ENCODE peak calls at places on chromosome 19, in eight cellular contexts. W is HCT116; U is CD8-positive, alpha-beta T cell; A is pancreas; F is WERI-Rb-1; N is right atrium auricular region; P is ascending aorta; E is K562. L is an unnamed sample.

GRCh38 chr19:30792561-30793505 is 420.6 kb downstream of the ZNF536 start:
- DNase-seq in P (no peak), U (no peak), N (peak; percentile 21), W (no peak), E (no peak), A (no peak), F (no peak), L (no peak)

GRCh38 chr19:42394751-42395150 is 4.7 kb upstream of the CNFN start:
- DNase-seq in F (no peak), N (no peak), W (no peak), E (no peak), A (no peak), U (no peak), P (no peak), L (no peak)

GRCh38 chr19:30344446-30345425 is 27.4 kb upstream of the ZNF536 start:
- DNase-seq in U (no peak), F (no peak), A (no peak), W (peak; percentile 12), E (no peak), P (no peak), N (no peak), L (no peak)

GRCh38 chr19:39828015-39828633 is 5.8 kb downstream of the DYRK1B start:
- DNase-seq in P (no peak), W (no peak), E (no peak), F (no peak), A (no peak), U (no peak), N (no peak), L (no peak)

GRCh38 chr19:5080809-5081208 is 111.9 kb downstream of the KDM4B start:
- DNase-seq in E (no peak), P (no peak), U (no peak), N (no peak), A (no peak), W (no peak), F (no peak), L (no peak)

GRCh38 chr19:40693150-40693788 is 2.8 kb upstream of the NUMBL start:
- DNase-seq in E (no peak), U (no peak), N (no peak), A (no peak), W (no peak), P (no peak), F (no peak), L (no peak)

GRCh38 chr19:52566588-52566987 is 3.5 kb upstream of the ZNF701 start:
- DNase-seq in U (no peak), N (no peak), A (no peak), F (no peak), P (no peak), W (no peak), E (peak; percentile 14), L (peak; percentile 70)

GRCh38 chr19:40224342-40225148 is 1.9 kb downstream of the CCNP start:
- DNase-seq in N (no peak), F (no peak), U (no peak), W (peak; percentile 76), A (no peak), P (no peak), E (no peak), L (no peak)

GRCh38 chr19:5955638-5955935 is 22.4 kb downstream of the RANBP3 start:
- DNase-seq in U (no peak), N (no peak), A (no peak), E (no peak), P (no peak), W (no peak), F (no peak), L (no peak)

GRCh38 chr19:40754611-40755247 is 3.7 kb downstream of the SNRPA start:
- DNase-seq in E (no peak), N (no peak), U (no peak), P (no peak), A (peak; percentile 57), W (no peak), F (no peak), L (peak; percentile 21)

GRCh38 chr19:19627716-19628498 is at the start of gene LPAR2:
- DNase-seq in W (peak; percentile 24), P (no peak), F (no peak), E (no peak), N (no peak), U (peak; percentile 79), A (peak; percentile 72), L (no peak)

GRCh38 chr19:19623383-19623782 is 4.6 kb downstream of the LPAR2 start:
- DNase-seq in P (no peak), U (no peak), A (no peak), F (no peak), N (no peak), W (no peak), E (no peak), L (no peak)

GRCh38 chr19:19627442-19627715 is 641 bp downstream of the LPAR2 start:
- DNase-seq in N (no peak), A (no peak), W (no peak), U (no peak), P (no peak), E (no peak), F (no peak), L (no peak)

GRCh38 chr19:19626516-19627441 is 1.2 kb downstream of the LPAR2 start:
- DNase-seq in U (no peak), W (no peak), A (no peak), E (no peak), N (no peak), F (no peak), P (no peak), L (no peak)

GRCh38 chr19:19624032-19624570 is 3.9 kb downstream of the LPAR2 start:
- DNase-seq in E (no peak), N (no peak), F (no peak), P (no peak), A (no peak), U (no peak), W (no peak), L (no peak)
- TF ChIP-seq CTCF in E (no peak), N (no peak), F (no peak), P (no peak), A (no peak), U (no peak), W (no peak), L (no peak)

GRCh38 chr19:11288349-11288748 is 7.6 kb upstream of the TSPAN16 start:
- DNase-seq in F (peak; percentile 20), N (no peak), P (no peak), U (no peak), W (no peak), A (no peak), E (peak; percentile 56), L (no peak)
- TF ChIP-seq CTCF in F (peak; percentile 41), N (no peak), P (peak; percentile 25), U (no peak), W (peak; percentile 50), A (peak; percentile 18), E (peak; percentile 60), L (peak; percentile 77)

GRCh38 chr19:28560786-28561185 is 652.2 kb downstream of the UQCRFS1 start:
- DNase-seq in E (peak; percentile 52), N (no peak), A (no peak), W (no peak), F (no peak), U (no peak), P (no peak), L (no peak)

GRCh38 chr19:28555317-28555716 is 657.6 kb downstream of the UQCRFS1 start:
- DNase-seq in P (no peak), W (no peak), N (no peak), U (no peak), E (no peak), F (no peak), A (no peak), L (no peak)

GRCh38 chr19:28556371-28556770 is 656.6 kb downstream of the UQCRFS1 start:
- DNase-seq in W (no peak), P (no peak), E (no peak), A (no peak), F (no peak), U (no peak), N (no peak), L (no peak)

GRCh38 chr19:28554321-28555091 is 658.4 kb downstream of the UQCRFS1 start:
- DNase-seq in W (no peak), P (no peak), F (no peak), N (no peak), U (no peak), A (no peak), E (no peak), L (no peak)

DNA sequence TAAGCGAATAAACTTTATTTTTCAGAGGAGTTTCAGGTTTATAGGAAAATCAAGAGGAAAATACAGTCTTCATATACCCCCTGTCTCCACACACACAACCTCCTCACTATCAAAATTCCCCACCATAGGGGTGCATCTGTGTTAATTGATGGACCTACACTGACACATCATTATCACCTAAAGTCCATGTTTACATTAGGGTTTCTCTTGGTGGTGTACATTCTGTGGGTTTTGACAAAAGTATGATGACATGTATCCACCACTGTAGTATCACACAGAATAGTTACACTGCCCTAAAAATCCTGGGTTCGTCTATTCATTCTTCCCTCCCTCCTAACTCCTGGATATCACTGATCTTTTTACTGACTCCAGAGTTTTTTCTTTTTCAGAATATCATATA is 654.2 kb downstream of the UQCRFS1 start:
- DNase-seq in P (no peak), U (no peak), F (no peak), A (no peak), E (no peak), W (no peak), N (no peak), L (no peak)
- TF ChIP-seq CTCF in P (no peak), U (no peak), F (no peak), A (no peak), E (no peak), W (no peak), N (no peak), L (no peak)

DNA sequence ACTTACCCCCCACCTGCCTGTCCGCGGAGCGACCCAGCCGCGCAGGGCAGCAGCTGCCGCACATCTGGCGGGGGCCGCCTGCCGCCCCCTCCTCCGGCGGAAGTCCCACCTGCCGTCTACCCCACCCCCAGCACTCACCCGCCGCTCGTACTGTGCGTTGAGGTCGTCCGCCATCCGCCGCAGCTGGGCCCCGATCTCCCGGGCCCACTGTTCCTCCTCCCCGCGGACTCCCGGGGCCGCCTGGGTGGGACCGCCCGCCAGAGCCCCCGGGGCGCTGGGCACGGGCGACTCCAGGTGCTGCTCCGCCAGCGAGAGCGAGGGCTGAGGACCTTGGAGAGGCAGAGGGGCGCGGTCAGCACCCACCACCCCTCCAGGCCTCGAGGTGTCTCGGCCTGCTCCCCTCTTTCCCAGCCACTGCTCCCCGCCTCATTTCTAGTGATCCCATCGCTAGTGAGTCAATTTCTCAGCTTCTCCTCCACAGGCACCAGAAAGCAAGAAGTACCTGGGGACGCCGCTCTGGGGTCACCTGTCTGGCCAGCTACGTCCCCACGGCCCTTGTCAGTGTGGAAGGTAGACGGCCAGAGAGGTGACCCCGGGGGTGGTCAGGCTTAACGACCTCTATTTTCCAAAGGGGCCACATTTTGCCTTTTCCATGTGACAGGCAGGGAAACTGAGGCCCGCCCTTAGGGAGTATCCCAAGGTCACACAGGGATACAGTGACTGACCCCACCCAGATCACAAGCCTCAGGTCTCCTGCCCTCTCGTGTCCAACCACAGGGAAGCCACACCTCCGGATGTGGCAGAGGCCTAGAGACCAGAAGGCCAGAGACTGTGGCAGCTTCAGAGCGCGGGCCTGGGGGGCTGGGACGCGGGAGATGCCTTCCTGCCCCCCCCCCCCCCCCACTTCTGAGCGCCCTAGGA is 4.3 kb downstream of the BBC3 start:
- DNase-seq in F (peak; percentile 85), N (peak; percentile 92), P (peak; percentile 86), E (peak; percentile 79), A (peak; percentile 81), W (peak; percentile 76), U (peak; percentile 21), L (peak; percentile 65)
- TF ChIP-seq CTCF in F (no peak), N (no peak), P (no peak), E (no peak), A (no peak), W (no peak), U (no peak), L (peak; percentile 22)

L was measured in HFFc6.